ENCODE peak calls at places on chromosome 1, in seven cellular contexts. E is H1, A is mesendoderm, X is IMR-90, P is neuronal stem cell, G is mesenchymal stem cell, Y is trophoblast cell. N is an unnamed sample.

GRCh38 chr1:185376840-185377635 is 60.0 kb upstream of the IVNS1ABP start:
- DNase-seq in E (no peak), A (no peak), X (peak; percentile 76), P (no peak), G (peak; percentile 84), Y (no peak), N (no peak)

GRCh38 chr1:155976062-155976912 is 2.1 kb downstream of the ARHGEF2 start:
- DNase-seq in E (no peak), A (peak; percentile 93), X (peak; percentile 75), P (no peak), G (peak; percentile 55), Y (no peak), N (peak; percentile 68)

GRCh38 chr1:115679141-115679611 is 37.4 kb downstream of the VANGL1 start:
- DNase-seq in E (no peak), A (peak; percentile 66), X (peak; percentile 72), P (no peak), G (peak; percentile 71), Y (peak; percentile 25), N (no peak)

GRCh38 chr1:166165661-166166399 is 971 bp downstream of the FAM78B start:
- DNase-seq in E (no peak), A (peak; percentile 56), X (no peak), P (peak; percentile 15), G (peak; percentile 1), Y (no peak), N (peak; percentile 44)

GRCh38 chr1:42319871-42320484 is 15.1 kb downstream of the FOXJ3 start:
- DNase-seq in E (no peak), A (no peak), X (no peak), P (no peak), G (peak; percentile 36), Y (no peak), N (no peak)

GRCh38 chr1:201396859-201397464 is 2.2 kb downstream of the LAD1 start:
- DNase-seq in E (no peak), A (no peak), X (no peak), P (no peak), G (no peak), Y (peak; percentile 27), N (no peak)

GRCh38 chr1:43552813-43553212 is 22.1 kb downstream of the PTPRF start:
- DNase-seq in E (no peak), A (no peak), X (peak; percentile 47), P (no peak), G (no peak), Y (no peak), N (no peak)

GRCh38 chr1:209484429-209484828 is 99.1 kb upstream of the CAMK1G start:
- DNase-seq in E (no peak), A (peak; percentile 22), X (no peak), P (no peak), G (no peak), Y (no peak), N (no peak)

GRCh38 chr1:212254853-212255363 is 30.3 kb upstream of the PPP2R5A start:
- DNase-seq in E (no peak), A (no peak), X (no peak), P (no peak), G (no peak), Y (no peak), N (no peak)
- H2BK5ac ChIP-seq in E (no peak overlapping the region), A (no peak overlapping the region), X (no peak overlapping the region), P (no peak overlapping the region), G (no peak overlapping the region), Y (no peak overlapping the region), N (no peak overlapping the region)

GRCh38 chr1:194209920-194210319 is 1023.5 kb upstream of the B3GALT2 start:
- DNase-seq in E (no peak), A (no peak), X (no peak), P (no peak), G (no peak), Y (no peak), N (no peak)

DNA sequence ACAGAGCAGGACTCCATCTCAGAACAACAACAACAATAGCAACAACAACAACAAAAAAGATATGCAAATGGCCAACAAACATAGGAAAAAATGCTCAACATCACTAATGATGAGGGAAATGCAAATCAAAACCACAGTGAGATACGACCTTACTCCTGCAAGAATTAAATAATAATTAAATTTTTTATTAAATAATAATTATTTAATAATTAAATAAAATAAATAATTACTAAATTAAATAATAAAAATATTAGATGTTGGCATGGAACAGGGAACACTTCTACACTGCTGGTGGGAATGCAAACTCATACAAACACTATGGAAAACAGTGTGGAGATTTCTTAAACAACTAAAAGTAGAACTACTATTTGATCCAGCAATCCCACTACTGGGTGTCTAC is 1022.3 kb upstream of the B3GALT2 start:
- DNase-seq in E (no peak), A (no peak), X (no peak), P (no peak), G (no peak), Y (no peak), N (no peak)
- H2BK5ac ChIP-seq in E (no peak overlapping the region), A (no peak overlapping the region), X (no peak overlapping the region), P (no peak overlapping the region), G (no peak overlapping the region), Y (no peak overlapping the region), N (no peak overlapping the region)

DNA sequence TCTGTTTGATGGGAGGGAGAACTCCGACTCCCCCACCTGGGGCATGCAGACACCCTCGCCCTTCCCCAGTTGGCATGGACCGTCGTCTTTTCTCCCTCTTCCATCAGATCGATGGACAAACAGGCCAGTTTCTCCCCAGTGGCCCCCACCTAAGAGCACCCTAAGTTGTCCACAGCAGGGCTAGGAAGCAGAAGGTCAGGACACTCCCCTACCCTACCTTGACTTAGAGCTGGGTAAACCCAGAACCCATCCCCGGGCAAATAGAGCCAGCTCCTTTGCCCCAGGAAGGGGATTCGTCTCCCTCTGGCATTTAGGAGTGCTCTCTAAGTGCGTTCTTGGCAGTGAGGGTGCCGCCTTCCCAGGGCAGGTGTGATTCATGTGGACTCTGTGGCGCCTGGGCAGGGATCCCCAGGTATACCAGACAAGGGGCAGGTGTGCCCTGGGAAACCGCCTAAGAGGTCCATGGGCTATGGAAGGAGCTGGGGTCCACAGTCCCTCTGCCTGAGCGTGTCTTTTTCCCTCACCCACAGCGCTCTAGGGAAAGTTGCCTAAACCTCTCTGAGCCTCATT is 2.7 kb upstream of the RUNX3 start:
- DNase-seq in E (no peak), A (no peak), X (no peak), P (no peak), G (no peak), Y (no peak), N (no peak)
- H2BK5ac ChIP-seq in E (no peak overlapping the region), A (no peak overlapping the region), X (no peak overlapping the region), P (no peak overlapping the region), G (no peak overlapping the region), Y (no peak overlapping the region), N (no peak overlapping the region)

DNA sequence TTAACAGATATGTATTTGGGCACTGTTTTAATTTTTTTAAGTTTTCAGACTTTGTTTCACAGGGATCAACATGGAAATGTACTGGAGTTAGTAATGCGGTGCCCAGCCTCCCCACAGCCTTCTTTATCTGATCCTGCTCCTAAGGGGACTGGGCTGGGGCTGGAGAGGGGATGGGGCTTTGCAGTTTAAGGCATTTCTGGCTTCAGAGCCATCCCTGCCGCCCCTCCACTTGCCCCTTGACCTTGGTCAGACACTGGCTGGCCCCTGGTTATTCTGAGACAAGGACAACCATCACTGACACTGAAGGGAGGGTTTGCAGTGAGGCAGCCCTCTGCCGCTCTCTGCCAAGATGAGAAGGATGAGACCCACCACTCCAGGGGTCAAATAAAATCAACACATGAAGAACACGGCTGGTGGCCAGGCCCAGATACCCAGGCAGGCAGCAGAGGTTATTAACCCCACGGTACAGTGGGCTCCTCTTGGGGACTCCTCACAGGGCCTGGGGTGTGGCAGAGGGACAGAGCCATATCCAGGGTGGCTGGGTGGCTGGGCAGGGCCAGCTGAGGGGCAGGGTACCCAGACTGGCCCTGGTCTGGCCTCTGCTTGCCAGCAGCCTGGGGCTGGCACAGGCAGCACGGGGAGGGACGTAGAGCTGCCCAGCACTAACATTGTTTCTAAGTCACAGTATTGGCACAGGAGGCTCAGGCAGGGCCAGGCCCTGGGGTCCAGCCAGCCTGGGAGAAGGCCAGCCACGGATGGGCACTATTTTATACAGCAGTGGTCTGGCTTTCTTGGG is 7.2 kb upstream of the UBE2U start:
- DNase-seq in E (no peak), A (no peak), X (no peak), P (no peak), G (no peak), Y (no peak), N (no peak)
- H2BK5ac ChIP-seq in E (no peak overlapping the region), A (no peak overlapping the region), X (no peak overlapping the region), P (no peak overlapping the region), G (no peak overlapping the region), Y (no peak overlapping the region), N (no peak overlapping the region)

DNA sequence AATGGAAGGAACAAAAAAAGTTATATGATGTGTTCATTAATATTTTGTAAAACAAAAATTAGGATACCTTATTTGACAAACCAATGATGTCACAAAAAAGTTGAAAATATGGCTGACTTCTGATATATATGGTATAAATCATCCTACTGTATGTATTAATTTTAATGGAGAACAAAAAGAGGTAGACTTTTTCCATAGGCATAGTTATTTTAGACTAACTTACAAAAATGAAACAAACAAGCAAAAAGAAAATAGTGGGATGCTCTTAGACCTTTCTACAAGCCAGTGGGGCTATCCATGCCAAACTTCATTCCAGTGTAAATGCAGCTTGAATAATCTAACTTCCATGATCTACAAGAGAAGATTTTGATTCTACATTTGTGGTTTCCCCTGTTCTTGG is 522 bp upstream of the SPTA1 start:
- DNase-seq in E (no peak), A (no peak), X (no peak), P (no peak), G (no peak), Y (no peak), N (no peak)
- H2BK5ac ChIP-seq in E (no peak overlapping the region), A (no peak overlapping the region), X (no peak overlapping the region), P (no peak overlapping the region), G (no peak overlapping the region), Y (no peak overlapping the region), N (no peak overlapping the region)